ENCODE peak calls at places on chromosomes 1 and 21, in ten cellular contexts. B is amniotic epithelial cell; T is substantia nigra; S is stimulated activated CD4-positive, alpha-beta T cell treated with anti-CD3 and anti-CD28 coated beads, Interleukin-2, amount 100 ng/mL, for 24 hours; Y is Caki2; F is dorsolateral prefrontal cortex; G is LoVo; C is endothelial cell; K is amniotic stem cell; Z is GM06990. V is an unnamed sample.

GRCh38 chr1:155006601-155007101 is 4.0 kb downstream of the ZBTB7B start:
- DNase-seq in B (no peak), T (no peak), S (no peak), Y (no peak), F (no peak), G (no peak), C (no peak), K (no peak), Z (no peak), V (peak)

GRCh38 chr21:41689289-41689583 is 77.6 kb downstream of the RIPK4 start:
- DNase-seq in B (no peak), T (no peak), S (no peak), Y (no peak), F (no peak), G (no peak), C (no peak), K (no peak), Z (no peak), V (no peak)

GRCh38 chr1:9539165-9539828 is at the start of gene SLC25A33:
- DNase-seq in B (peak), T (peak), S (peak), Y (peak), F (peak), G (peak), C (peak), K (peak), Z (peak), V (peak)

GRCh38 chr21:45033791-45034555 is 40.4 kb upstream of the ADARB1 start:
- DNase-seq in B (peak), T (no peak), S (no peak), Y (no peak), F (no peak), G (no peak), C (no peak), K (no peak), Z (no peak), V (no peak)

GRCh38 chr1:31944205-31945089 is 6.3 kb upstream of the PTP4A2 start:
- DNase-seq in B (peak), T (peak), S (peak), Y (peak), F (peak), G (peak), C (peak), K (peak), Z (peak), V (peak)

GRCh38 chr1:100538935-100539835 is 1.2 kb downstream of the GPR88 start:
- DNase-seq in B (peak), T (no peak), S (peak), Y (peak), F (no peak), G (no peak), C (peak), K (no peak), Z (peak), V (no peak)

GRCh38 chr21:38037416-38037815 is 121.2 kb upstream of the KCNJ6 start:
- DNase-seq in B (peak), T (no peak), S (no peak), Y (no peak), F (no peak), G (no peak), C (no peak), K (no peak), Z (no peak), V (no peak)

GRCh38 chr1:205535866-205536758 is 31.6 kb downstream of the CDK18 start:
- DNase-seq in B (no peak), T (no peak), S (no peak), Y (no peak), F (peak), G (no peak), C (peak), K (no peak), Z (no peak), V (no peak)

GRCh38 chr1:21278208-21278861 is 11.9 kb downstream of the ECE1 start:
- DNase-seq in B (no peak), T (no peak), S (no peak), Y (no peak), F (peak), G (no peak), C (no peak), K (no peak), Z (no peak), V (no peak)

V was measured in GM12865.